ENCODE peak calls at places on chromosomes 13 and 19, in nine cellular contexts. One of them, this sample, is unnamed.

GRCh38 chr13:47139519-47139918 is 242.7 kb upstream of the HTR2A start:
- DNase-seq in lower leg skin: no peak
- DNase-seq in adrenal gland: no peak
- DNase-seq in AG04449: no peak
- DNase-seq in brain microvascular endothelial cell: no peak
- DNase-seq in fibroblast of pulmonary artery: no peak
- DNase-seq in mesenchymal stem cell: no peak
- DNase-seq in psoas muscle: no peak
- DNase-seq in pancreas: no peak
- DNase-seq in this sample: no peak

GRCh38 chr13:91349992-91350911 is 2.8 kb downstream of the MIR17HG start:
- DNase-seq in psoas muscle: no peak
- DNase-seq in lower leg skin: no peak
- DNase-seq in brain microvascular endothelial cell: no peak
- DNase-seq in adrenal gland: no peak
- DNase-seq in pancreas: no peak
- DNase-seq in fibroblast of pulmonary artery: no peak
- DNase-seq in AG04449: no peak
- DNase-seq in mesenchymal stem cell: no peak
- DNase-seq in this sample: no peak

GRCh38 chr13:113937497-113938140 is 36.3 kb downstream of the C13orf46 start:
- DNase-seq in psoas muscle: no peak
- DNase-seq in brain microvascular endothelial cell: no peak
- DNase-seq in adrenal gland: no peak
- DNase-seq in mesenchymal stem cell: no peak
- DNase-seq in pancreas: no peak
- DNase-seq in fibroblast of pulmonary artery: no peak
- DNase-seq in lower leg skin: no peak
- DNase-seq in AG04449: no peak
- DNase-seq in this sample: no peak

GRCh38 chr19:43765109-43765876 is 10.5 kb upstream of the SMG9 start:
- DNase-seq in lower leg skin: peak
- DNase-seq in AG04449: peak
- DNase-seq in brain microvascular endothelial cell: peak
- DNase-seq in pancreas: no peak
- DNase-seq in fibroblast of pulmonary artery: peak
- DNase-seq in adrenal gland: peak
- DNase-seq in psoas muscle: peak
- DNase-seq in mesenchymal stem cell: peak
- DNase-seq in this sample: peak

GRCh38 chr13:40993987-40994386 is 25.1 kb downstream of the ELF1 start:
- DNase-seq in pancreas: no peak
- DNase-seq in lower leg skin: no peak
- DNase-seq in AG04449: no peak
- DNase-seq in psoas muscle: no peak
- DNase-seq in fibroblast of pulmonary artery: no peak
- DNase-seq in adrenal gland: no peak
- DNase-seq in brain microvascular endothelial cell: no peak
- DNase-seq in mesenchymal stem cell: no peak
- DNase-seq in this sample: no peak

GRCh38 chr13:109768616-109769015 is 17.8 kb downstream of the IRS2 start:
- DNase-seq in psoas muscle: no peak
- DNase-seq in adrenal gland: no peak
- DNase-seq in AG04449: no peak
- DNase-seq in lower leg skin: no peak
- DNase-seq in brain microvascular endothelial cell: no peak
- DNase-seq in fibroblast of pulmonary artery: no peak
- DNase-seq in pancreas: no peak
- DNase-seq in mesenchymal stem cell: no peak
- DNase-seq in this sample: no peak

GRCh38 chr13:48726711-48727110 is 73.0 kb downstream of the CYSLTR2 start:
- DNase-seq in fibroblast of pulmonary artery: no peak
- DNase-seq in mesenchymal stem cell: peak
- DNase-seq in adrenal gland: peak
- DNase-seq in AG04449: no peak
- DNase-seq in brain microvascular endothelial cell: no peak
- DNase-seq in lower leg skin: no peak
- DNase-seq in psoas muscle: no peak
- DNase-seq in pancreas: no peak
- DNase-seq in this sample: no peak

GRCh38 chr13:23609414-23610186 is 39.4 kb downstream of the TNFRSF19 start:
- DNase-seq in fibroblast of pulmonary artery: peak
- DNase-seq in adrenal gland: no peak
- DNase-seq in pancreas: no peak
- DNase-seq in brain microvascular endothelial cell: peak
- DNase-seq in AG04449: no peak
- DNase-seq in lower leg skin: no peak
- DNase-seq in mesenchymal stem cell: peak
- DNase-seq in psoas muscle: no peak
- DNase-seq in this sample: peak

GRCh38 chr19:16376649-16377048 is 52.0 kb downstream of the KLF2 start:
- DNase-seq in lower leg skin: no peak
- DNase-seq in psoas muscle: no peak
- DNase-seq in pancreas: no peak
- DNase-seq in brain microvascular endothelial cell: no peak
- DNase-seq in fibroblast of pulmonary artery: no peak
- DNase-seq in adrenal gland: no peak
- DNase-seq in AG04449: no peak
- DNase-seq in mesenchymal stem cell: peak
- DNase-seq in this sample: no peak

GRCh38 chr19:45046355-45046754 is 7.5 kb downstream of the CLASRP start:
- DNase-seq in brain microvascular endothelial cell: no peak
- DNase-seq in fibroblast of pulmonary artery: no peak
- DNase-seq in psoas muscle: no peak
- DNase-seq in pancreas: no peak
- DNase-seq in adrenal gland: no peak
- DNase-seq in AG04449: no peak
- DNase-seq in mesenchymal stem cell: no peak
- DNase-seq in lower leg skin: no peak
- DNase-seq in this sample: no peak

GRCh38 chr19:45050036-45050435 is 11.2 kb downstream of the CLASRP start:
- DNase-seq in brain microvascular endothelial cell: no peak
- DNase-seq in psoas muscle: no peak
- DNase-seq in AG04449: no peak
- DNase-seq in lower leg skin: no peak
- DNase-seq in mesenchymal stem cell: no peak
- DNase-seq in fibroblast of pulmonary artery: no peak
- DNase-seq in pancreas: no peak
- DNase-seq in adrenal gland: no peak
- DNase-seq in this sample: no peak

GRCh38 chr19:45049073-45049736 is 10.4 kb downstream of the CLASRP start:
- DNase-seq in AG04449: no peak
- DNase-seq in fibroblast of pulmonary artery: no peak
- DNase-seq in mesenchymal stem cell: no peak
- DNase-seq in lower leg skin: no peak
- DNase-seq in adrenal gland: peak
- DNase-seq in psoas muscle: no peak
- DNase-seq in pancreas: peak
- DNase-seq in brain microvascular endothelial cell: no peak
- DNase-seq in this sample: no peak

GRCh38 chr19:45047188-45047797 is 8.4 kb downstream of the CLASRP start:
- DNase-seq in mesenchymal stem cell: no peak
- DNase-seq in fibroblast of pulmonary artery: no peak
- DNase-seq in brain microvascular endothelial cell: no peak
- DNase-seq in lower leg skin: no peak
- DNase-seq in AG04449: no peak
- DNase-seq in psoas muscle: no peak
- DNase-seq in pancreas: no peak
- DNase-seq in adrenal gland: no peak
- DNase-seq in this sample: no peak

DNA sequence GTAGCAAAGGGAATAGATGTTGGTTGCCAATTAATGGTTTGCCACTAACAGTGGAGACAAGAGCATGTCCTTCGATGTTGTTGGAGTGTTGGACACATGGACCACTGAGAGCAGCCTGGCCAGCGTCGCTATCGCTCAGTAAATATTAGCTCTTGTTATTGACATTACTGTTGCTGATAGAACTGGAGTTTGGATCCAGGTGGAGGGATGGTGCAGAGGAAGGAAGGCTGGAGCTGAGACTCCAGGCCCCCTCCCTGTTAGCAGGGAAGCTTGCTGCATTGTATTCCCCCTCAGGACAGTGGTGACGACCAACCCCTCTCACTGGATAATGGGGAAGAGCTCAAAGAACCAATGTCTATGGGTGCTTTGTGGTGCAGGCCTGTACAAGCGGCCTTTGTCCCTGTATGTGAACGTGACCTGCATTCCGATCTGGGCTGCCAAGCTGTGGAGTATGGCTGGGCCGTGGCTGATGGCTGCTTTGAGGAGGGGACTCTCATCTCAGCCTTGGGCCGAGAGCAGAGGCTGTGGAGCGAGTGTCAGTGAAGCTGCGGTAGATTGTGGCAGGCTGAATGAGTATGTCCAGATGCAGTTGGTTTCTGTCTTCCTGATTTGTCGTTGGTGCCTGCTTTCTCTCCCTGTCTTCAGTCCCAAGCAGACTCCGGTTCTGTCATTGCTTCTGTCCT is 7.0 kb downstream of the CLASRP start:
- DNase-seq in AG04449: no peak
- DNase-seq in mesenchymal stem cell: no peak
- DNase-seq in fibroblast of pulmonary artery: no peak
- DNase-seq in psoas muscle: no peak
- DNase-seq in pancreas: no peak
- DNase-seq in adrenal gland: no peak
- DNase-seq in lower leg skin: no peak
- DNase-seq in brain microvascular endothelial cell: no peak
- DNase-seq in this sample: no peak
- H3K4me3 ChIP-seq in AG04449: no peak
- H3K4me3 ChIP-seq in mesenchymal stem cell: no peak
- H3K4me3 ChIP-seq in fibroblast of pulmonary artery: no peak
- H3K4me3 ChIP-seq in psoas muscle: no peak
- H3K4me3 ChIP-seq in pancreas: no peak
- H3K4me3 ChIP-seq in adrenal gland: no peak
- H3K4me3 ChIP-seq in lower leg skin: no peak
- H3K4me3 ChIP-seq in brain microvascular endothelial cell: no peak
- H3K4me3 ChIP-seq in this sample: no peak

GRCh38 chr19:38657633-38658222 is 10.3 kb downstream of the ACTN4 start:
- DNase-seq in lower leg skin: no peak
- DNase-seq in brain microvascular endothelial cell: peak
- DNase-seq in fibroblast of pulmonary artery: peak
- DNase-seq in pancreas: no peak
- DNase-seq in mesenchymal stem cell: peak
- DNase-seq in psoas muscle: no peak
- DNase-seq in adrenal gland: no peak
- DNase-seq in AG04449: peak
- DNase-seq in this sample: no peak

GRCh38 chr19:38660724-38661123 is 13.3 kb downstream of the ACTN4 start:
- DNase-seq in psoas muscle: no peak
- DNase-seq in mesenchymal stem cell: no peak
- DNase-seq in brain microvascular endothelial cell: no peak
- DNase-seq in adrenal gland: no peak
- DNase-seq in pancreas: no peak
- DNase-seq in lower leg skin: no peak
- DNase-seq in AG04449: no peak
- DNase-seq in fibroblast of pulmonary artery: no peak
- DNase-seq in this sample: no peak

GRCh38 chr19:38661166-38661565 is 13.7 kb downstream of the ACTN4 start:
- DNase-seq in psoas muscle: no peak
- DNase-seq in lower leg skin: no peak
- DNase-seq in mesenchymal stem cell: no peak
- DNase-seq in pancreas: no peak
- DNase-seq in brain microvascular endothelial cell: no peak
- DNase-seq in AG04449: no peak
- DNase-seq in adrenal gland: no peak
- DNase-seq in fibroblast of pulmonary artery: no peak
- DNase-seq in this sample: no peak

GRCh38 chr19:38656171-38656981 is 8.9 kb downstream of the ACTN4 start:
- DNase-seq in brain microvascular endothelial cell: peak
- DNase-seq in mesenchymal stem cell: peak
- DNase-seq in fibroblast of pulmonary artery: peak
- DNase-seq in AG04449: no peak
- DNase-seq in lower leg skin: no peak
- DNase-seq in pancreas: no peak
- DNase-seq in adrenal gland: no peak
- DNase-seq in psoas muscle: no peak
- DNase-seq in this sample: no peak

DNA sequence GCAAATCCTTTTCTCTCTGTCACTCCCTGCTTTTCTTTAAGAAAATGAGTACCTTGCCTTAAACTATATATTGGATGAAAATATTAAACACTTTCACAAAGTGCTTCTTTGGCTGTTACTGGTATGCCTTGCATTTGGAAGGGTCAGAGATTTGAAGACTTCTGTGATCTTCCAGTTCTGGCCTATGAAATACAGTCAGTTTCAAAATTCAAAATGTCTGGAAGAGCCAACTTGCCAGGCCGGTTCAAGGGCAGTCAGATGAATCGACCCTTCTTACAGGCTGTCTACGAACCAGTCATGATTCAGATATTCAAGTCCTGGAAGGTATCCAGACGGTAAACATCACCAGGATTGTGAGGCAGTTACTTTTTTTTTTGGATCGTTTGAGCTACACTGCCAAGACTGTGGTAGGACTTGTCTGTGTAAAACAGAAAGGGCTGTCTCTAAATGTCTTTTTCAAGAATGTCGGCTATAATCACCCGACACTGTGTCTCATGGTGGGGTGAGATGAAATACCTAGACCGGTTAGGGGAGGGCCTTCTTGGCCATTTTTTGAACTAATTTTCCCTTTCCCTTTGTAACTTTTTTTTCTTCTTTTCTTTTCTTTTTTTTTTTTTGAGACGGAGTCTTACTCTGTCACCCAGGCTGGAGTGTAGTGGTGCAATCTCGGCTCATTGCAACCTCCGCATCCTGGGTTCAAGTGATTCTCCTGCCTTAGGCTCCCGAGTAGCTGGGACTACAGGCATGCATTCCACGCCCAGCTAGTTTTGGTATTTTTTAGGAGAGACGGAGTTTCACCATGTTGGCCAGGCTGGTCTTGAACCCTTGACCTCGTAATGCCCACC is 11.2 kb downstream of the ACTN4 start:
- DNase-seq in AG04449: peak
- DNase-seq in fibroblast of pulmonary artery: peak
- DNase-seq in lower leg skin: no peak
- DNase-seq in psoas muscle: no peak
- DNase-seq in adrenal gland: peak
- DNase-seq in mesenchymal stem cell: peak
- DNase-seq in pancreas: no peak
- DNase-seq in brain microvascular endothelial cell: peak
- DNase-seq in this sample: peak
- H3K4me3 ChIP-seq in AG04449: no peak
- H3K4me3 ChIP-seq in fibroblast of pulmonary artery: peak
- H3K4me3 ChIP-seq in lower leg skin: no peak
- H3K4me3 ChIP-seq in psoas muscle: peak
- H3K4me3 ChIP-seq in adrenal gland: peak
- H3K4me3 ChIP-seq in mesenchymal stem cell: no peak
- H3K4me3 ChIP-seq in pancreas: no peak
- H3K4me3 ChIP-seq in brain microvascular endothelial cell: no peak
- H3K4me3 ChIP-seq in this sample: peak

GRCh38 chr19:1508507-1508856 is 4.3 kb downstream of the ADAMTSL5 start:
- DNase-seq in fibroblast of pulmonary artery: no peak
- DNase-seq in brain microvascular endothelial cell: no peak
- DNase-seq in AG04449: no peak
- DNase-seq in psoas muscle: no peak
- DNase-seq in mesenchymal stem cell: no peak
- DNase-seq in lower leg skin: no peak
- DNase-seq in adrenal gland: no peak
- DNase-seq in pancreas: no peak
- DNase-seq in this sample: no peak
- H3K4me3 ChIP-seq in fibroblast of pulmonary artery: peak
- H3K4me3 ChIP-seq in brain microvascular endothelial cell: peak
- H3K4me3 ChIP-seq in AG04449: peak
- H3K4me3 ChIP-seq in psoas muscle: peak
- H3K4me3 ChIP-seq in mesenchymal stem cell: peak
- H3K4me3 ChIP-seq in lower leg skin: no peak
- H3K4me3 ChIP-seq in adrenal gland: peak
- H3K4me3 ChIP-seq in pancreas: no peak
- H3K4me3 ChIP-seq in this sample: peak

GRCh38 chr19:35090795-35091214 is 24.8 kb upstream of the FXYD3 start:
- DNase-seq in brain microvascular endothelial cell: no peak
- DNase-seq in adrenal gland: no peak
- DNase-seq in fibroblast of pulmonary artery: no peak
- DNase-seq in psoas muscle: no peak
- DNase-seq in pancreas: peak
- DNase-seq in mesenchymal stem cell: no peak
- DNase-seq in AG04449: no peak
- DNase-seq in lower leg skin: no peak
- DNase-seq in this sample: no peak
- H3K4me3 ChIP-seq in brain microvascular endothelial cell: no peak
- H3K4me3 ChIP-seq in adrenal gland: no peak
- H3K4me3 ChIP-seq in fibroblast of pulmonary artery: no peak
- H3K4me3 ChIP-seq in psoas muscle: peak
- H3K4me3 ChIP-seq in pancreas: peak
- H3K4me3 ChIP-seq in mesenchymal stem cell: no peak
- H3K4me3 ChIP-seq in AG04449: no peak
- H3K4me3 ChIP-seq in lower leg skin: no peak
- H3K4me3 ChIP-seq in this sample: peak